ENCODE peak calls at places on chromosome 11, in eight cellular contexts. O is neural progenitor cell; I is cardiac muscle cell; V is AG04450; N is kidney; U is SJSA1; J is CD4-positive, CD25-positive, alpha-beta regulatory T cell; K is ovary. D is an unnamed sample.

GRCh38 chr11:61337706-61338268 is 4.8 kb downstream of the TKFC start:
- DNase-seq in N (no peak), J (no peak), U (no peak), I (no peak), O (no peak), K (no peak), V (no peak), D (no peak)

GRCh38 chr11:2525166-2525861 is 80.5 kb downstream of the KCNQ1 start:
- DNase-seq in K (peak), J (no peak), I (no peak), U (no peak), V (no peak), O (no peak), N (peak), D (no peak)

GRCh38 chr11:103257360-103257759 is 148.1 kb downstream of the DYNC2H1 start:
- DNase-seq in J (no peak), N (no peak), K (no peak), U (no peak), V (no peak), I (peak), O (peak), D (peak)

GRCh38 chr11:79100093-79100704 is 340.6 kb downstream of the TENM4 start:
- DNase-seq in K (no peak), V (no peak), U (peak), I (peak), O (peak), N (no peak), J (no peak), D (peak)

GRCh38 chr11:63915961-63916836 is 765 bp downstream of the RCOR2 start:
- DNase-seq in U (peak), J (no peak), K (peak), N (peak), O (peak), V (no peak), I (peak), D (peak)

GRCh38 chr11:32427935-32428664 is 7.2 kb downstream of the WT1 start:
- DNase-seq in O (peak), I (no peak), K (no peak), U (no peak), V (no peak), N (peak), J (no peak), D (no peak)

GRCh38 chr11:2527621-2528291 is 82.9 kb downstream of the KCNQ1 start:
- DNase-seq in V (no peak), J (no peak), N (peak), K (peak), O (no peak), U (no peak), I (no peak), D (no peak)

GRCh38 chr11:59610289-59610688 is 5.3 kb downstream of the OSBP start:
- DNase-seq in N (no peak), J (no peak), K (no peak), V (no peak), U (no peak), I (no peak), O (no peak), D (no peak)

GRCh38 chr11:73192272-73192671 is 25.8 kb upstream of the P2RY2 start:
- DNase-seq in I (no peak), N (peak), O (no peak), U (no peak), J (no peak), K (no peak), V (no peak), D (no peak)

GRCh38 chr11:74466916-74467885 is at the start of gene KCNE3:
- DNase-seq in I (peak), K (peak), V (no peak), U (no peak), O (peak), J (no peak), N (peak), D (peak)

GRCh38 chr11:64556044-64556720 is 34.8 kb upstream of the SLC22A12 start:
- DNase-seq in K (no peak), V (no peak), I (no peak), N (peak), U (no peak), O (no peak), J (no peak), D (no peak)

GRCh38 chr11:26901162-26901561 is 92.8 kb upstream of the FIBIN start:
- DNase-seq in N (no peak), V (no peak), U (no peak), K (no peak), I (peak), O (no peak), J (no peak), D (no peak)

GRCh38 chr11:34558211-34558610 is 44.6 kb upstream of the ELF5 start:
- DNase-seq in U (no peak), N (no peak), V (no peak), K (no peak), O (no peak), I (no peak), J (no peak), D (no peak)

GRCh38 chr11:130571947-130572584 is 123.6 kb downstream of the ADAMTS15 start:
- DNase-seq in U (no peak), O (no peak), K (no peak), V (no peak), N (no peak), J (no peak), I (no peak), D (no peak)

GRCh38 chr11:2752204-2752772 is 52.5 kb upstream of the KCNQ1OT1 start:
- DNase-seq in O (no peak), I (peak), K (no peak), U (peak), J (no peak), N (no peak), V (no peak), D (no peak)

GRCh38 chr11:108097179-108097578 is 24.2 kb upstream of the ACAT1 start:
- DNase-seq in O (no peak), K (no peak), J (no peak), I (no peak), U (no peak), N (no peak), V (no peak), D (no peak)

GRCh38 chr11:27124514-27125264 is 84.1 kb downstream of the BBOX1 start:
- DNase-seq in N (no peak), V (no peak), K (no peak), O (no peak), U (no peak), I (peak), J (no peak), D (no peak)

GRCh38 chr11:66852466-66853241 is 4.2 kb upstream of the LRFN4 start:
- DNase-seq in K (no peak), J (no peak), U (no peak), O (no peak), I (no peak), N (peak), V (no peak), D (no peak)

GRCh38 chr11:32438883-32439487 is 3.6 kb upstream of the WT1 start:
- DNase-seq in J (no peak), N (no peak), U (no peak), K (peak), O (peak), I (peak), V (no peak), D (no peak)

GRCh38 chr11:61160487-61161189 is 588 bp downstream of the VPS37C start:
- DNase-seq in N (no peak), K (no peak), I (no peak), V (no peak), J (no peak), O (no peak), U (no peak), D (no peak)

GRCh38 chr11:111912535-111912934 is at the start of gene HSPB2:
- DNase-seq in O (no peak), V (no peak), U (no peak), N (peak), I (no peak), K (peak), J (no peak), D (no peak)

GRCh38 chr11:58958500-58958899 is 19.2 kb downstream of the GLYATL1 start:
- DNase-seq in N (no peak), V (no peak), J (no peak), U (no peak), O (peak), K (no peak), I (peak), D (peak)

GRCh38 chr11:16767957-16768356 is 29.5 kb downstream of the C11orf58 start:
- DNase-seq in I (no peak), K (no peak), N (no peak), J (no peak), O (no peak), V (no peak), U (no peak), D (no peak)

GRCh38 chr11:3219281-3219892 is 774 bp upstream of the MRGPRG start:
- DNase-seq in J (no peak), V (no peak), K (peak), N (peak), I (no peak), U (no peak), O (no peak), D (no peak)

GRCh38 chr11:112590778-112591177 is 330.1 kb upstream of the PLET1 start:
- DNase-seq in U (no peak), J (no peak), O (no peak), N (no peak), V (no peak), K (no peak), I (no peak), D (no peak)

GRCh38 chr11:128757235-128757711 is 63.4 kb downstream of the FLI1 start:
- DNase-seq in J (peak), N (no peak), I (peak), O (no peak), U (no peak), V (no peak), K (no peak), D (no peak)

GRCh38 chr11:2689551-2690260 is 10.1 kb downstream of the KCNQ1OT1 start:
- DNase-seq in U (no peak), I (no peak), V (no peak), K (peak), N (peak), O (no peak), J (no peak), D (no peak)

GRCh38 chr11:133955091-133955846 is 1.5 kb downstream of the IGSF9B start:
- DNase-seq in V (no peak), N (no peak), K (no peak), J (peak), O (peak), I (no peak), U (no peak), D (no peak)

GRCh38 chr11:33942954-33943353 is 51.1 kb upstream of the LMO2 start:
- DNase-seq in I (peak), K (no peak), V (no peak), J (no peak), U (no peak), N (peak), O (no peak), D (no peak)

GRCh38 chr11:65540290-65541092 is 15.6 kb downstream of the SCYL1 start:
- DNase-seq in V (peak), J (peak), I (peak), U (peak), O (peak), K (peak), N (peak), D (peak)

GRCh38 chr11:69053546-69054396 is 5.0 kb downstream of the TPCN2 start:
- DNase-seq in J (no peak), V (no peak), U (no peak), K (no peak), I (no peak), O (no peak), N (peak), D (no peak)

GRCh38 chr11:88553204-88553603 is 215.7 kb upstream of the CTSC start:
- DNase-seq in I (no peak), U (no peak), V (no peak), K (no peak), O (no peak), J (no peak), N (no peak), D (no peak)

GRCh38 chr11:14386081-14386480 is 27.1 kb upstream of the RRAS2 start:
- DNase-seq in N (no peak), J (no peak), K (no peak), I (no peak), U (no peak), O (peak), V (no peak), D (no peak)

GRCh38 chr11:86052697-86053641 is 15.9 kb downstream of the PICALM start:
- DNase-seq in I (no peak), J (no peak), U (no peak), V (no peak), O (no peak), K (no peak), N (no peak), D (no peak)

GRCh38 chr11:86046111-86046510 is 22.8 kb downstream of the PICALM start:
- DNase-seq in N (no peak), J (no peak), I (no peak), U (no peak), V (no peak), K (no peak), O (no peak), D (no peak)

GRCh38 chr11:86047275-86047991 is 21.5 kb downstream of the PICALM start:
- DNase-seq in J (peak), U (no peak), V (no peak), K (no peak), O (no peak), N (no peak), I (peak), D (no peak)

GRCh38 chr11:86050310-86050709 is 18.6 kb downstream of the PICALM start:
- DNase-seq in K (no peak), J (no peak), U (no peak), N (no peak), V (no peak), I (no peak), O (no peak), D (no peak)
- H3K27ac ChIP-seq in K (no peak), J (no peak), U (no peak), N (no peak), V (no peak), I (no peak), O (no peak), D (no peak)

GRCh38 chr11:120208012-120208441 is 2.8 kb upstream of the OAF start:
- DNase-seq in I (peak), U (no peak), V (no peak), J (no peak), K (no peak), O (no peak), N (no peak), D (no peak)

GRCh38 chr11:120208777-120209176 is 2.1 kb upstream of the OAF start:
- DNase-seq in U (no peak), I (peak), N (no peak), O (no peak), J (no peak), V (no peak), K (peak), D (peak)

GRCh38 chr11:120211522-120212258 is 858 bp downstream of the OAF start:
- DNase-seq in J (no peak), U (peak), K (no peak), O (no peak), N (no peak), V (no peak), I (no peak), D (no peak)

GRCh38 chr11:120210651-120211521 is at the start of gene OAF:
- DNase-seq in I (peak), O (peak), K (peak), J (peak), N (peak), V (peak), U (peak), D (peak)

DNA sequence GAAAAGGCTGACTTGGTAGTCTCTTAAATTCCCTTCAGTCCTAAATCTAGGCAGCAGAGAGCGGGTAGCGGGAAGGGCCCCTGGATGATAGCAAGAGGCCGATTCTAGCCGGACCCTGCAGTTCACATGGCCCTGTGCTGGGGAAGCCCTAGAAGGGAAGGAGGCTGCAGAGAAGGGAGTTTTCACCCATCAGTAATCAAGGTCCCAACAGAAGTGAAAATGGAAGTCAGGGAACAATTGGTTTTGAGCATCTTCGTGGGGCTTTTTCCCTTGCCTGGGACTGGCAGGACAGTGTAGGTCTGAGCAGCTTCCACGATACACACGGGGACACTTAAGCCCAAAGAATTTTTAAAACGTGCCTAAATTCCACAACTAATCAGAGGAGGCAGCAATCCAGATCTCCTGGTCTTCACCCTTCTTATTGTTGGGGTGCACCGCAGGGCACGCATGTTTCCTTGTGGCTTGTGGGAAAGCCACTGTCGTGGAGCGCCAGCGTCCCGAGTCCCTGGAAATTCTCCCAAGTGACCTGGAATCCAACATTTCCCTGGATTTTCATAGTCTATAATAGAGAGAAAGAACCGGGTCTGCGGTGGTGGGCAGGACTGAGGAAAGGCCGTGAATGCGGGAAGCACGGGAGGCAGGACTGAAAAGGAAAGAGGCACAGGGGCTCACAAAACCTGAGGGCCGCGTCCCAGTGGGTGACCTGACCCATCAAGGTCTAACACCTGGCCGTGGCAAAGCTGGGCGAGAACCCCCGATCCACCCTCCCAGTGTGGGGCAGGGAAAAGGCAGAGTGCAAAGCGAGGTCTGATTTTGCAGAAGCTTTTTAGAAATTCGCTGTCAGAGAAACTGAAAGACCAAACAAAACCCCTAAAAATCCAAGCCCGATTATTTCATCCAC is 832 bp upstream of the OAF start:
- DNase-seq in V (no peak), I (no peak), O (peak), U (no peak), N (no peak), K (no peak), J (no peak), D (no peak)
- H3K27ac ChIP-seq in V (peak), I (no peak), O (no peak), U (no peak), N (peak), K (peak), J (no peak), D (peak)

DNA sequence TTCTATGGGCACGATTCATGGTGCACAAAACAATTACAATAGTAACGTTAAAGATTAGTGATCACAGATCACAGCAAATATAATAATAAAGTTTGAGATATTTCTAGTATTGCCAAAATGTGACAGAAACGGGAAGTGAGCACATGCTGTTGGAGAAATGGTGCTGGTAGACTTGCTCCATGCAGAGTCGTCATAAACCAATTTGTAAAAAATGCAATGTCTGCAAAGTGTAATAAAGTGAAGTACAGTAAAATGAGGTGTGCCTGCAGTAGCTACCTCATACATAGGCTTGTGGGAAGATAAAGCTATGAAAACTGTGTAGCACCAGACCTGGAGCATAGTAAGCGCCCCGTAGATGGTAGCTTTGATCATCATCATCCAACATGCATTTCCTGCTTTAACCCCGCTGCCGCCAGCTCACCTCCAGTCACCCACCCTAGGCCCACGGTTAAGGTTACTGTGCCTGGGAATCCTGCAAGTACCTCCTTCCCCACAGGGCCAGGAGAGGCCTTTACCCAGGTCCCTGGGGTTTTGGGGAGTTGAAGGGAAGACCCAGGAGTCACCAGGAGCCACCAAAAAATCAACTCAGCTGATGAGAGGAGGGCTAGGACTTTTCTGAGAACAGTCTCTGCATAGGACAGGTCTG is 59.2 kb downstream of the MYO7A start:
- DNase-seq in U (no peak), K (no peak), V (no peak), I (no peak), O (no peak), J (no peak), N (no peak), D (no peak)
- H3K27ac ChIP-seq in U (no peak), K (no peak), V (no peak), I (no peak), O (no peak), J (no peak), N (peak), D (peak)

DNA sequence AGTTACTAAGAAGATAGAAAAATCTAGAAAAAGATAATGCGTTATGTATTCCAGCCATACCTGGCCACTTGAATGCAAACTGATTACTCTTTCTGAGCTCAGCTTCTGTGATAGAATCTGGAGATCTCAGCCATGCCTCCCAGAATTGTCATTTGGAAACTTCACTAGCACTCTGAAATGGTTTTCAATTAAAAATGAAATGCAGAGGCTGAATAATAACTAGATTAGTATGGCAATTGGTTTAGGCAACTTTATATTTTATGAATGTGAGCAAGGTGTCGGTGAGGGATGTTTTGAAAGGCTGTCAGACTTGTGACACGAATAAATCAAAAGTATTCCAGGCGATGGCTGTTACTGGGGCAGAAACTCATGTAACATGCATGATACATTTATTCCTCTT is 128.8 kb upstream of the SORL1-AS1 start:
- DNase-seq in U (no peak), N (no peak), I (no peak), O (no peak), J (no peak), V (no peak), K (no peak), D (no peak)
- H3K27ac ChIP-seq in U (no peak), N (no peak), I (no peak), O (no peak), J (no peak), V (no peak), K (peak), D (no peak)